ENCODE peak calls at places on chromosomes 12 and 14, in six cellular contexts. T, B, W, H, M and J are unnamed samples.

GRCh38 chr12:109715310-109716091 is 1.9 kb downstream of the FAM222A start:
- DNase-seq in T (peak), B (no peak), W (no peak), H (no peak), M (no peak), J (no peak)

GRCh38 chr12:52010152-52010622 is 3.4 kb downstream of the TAMALIN start:
- DNase-seq in T (peak), B (no peak), W (no peak), H (no peak), M (peak), J (peak)

GRCh38 chr14:72883963-72884362 is 9.9 kb downstream of the DPF3 start:
- DNase-seq in T (no peak), B (no peak), W (no peak), H (peak), M (peak), J (peak)

GRCh38 chr14:83975435-83976222 is 1554.3 kb upstream of the FLRT2 start:
- DNase-seq in T (no peak), B (no peak), W (no peak), H (no peak), M (no peak), J (no peak)

GRCh38 chr14:64732536-64733120 is 28.4 kb downstream of the PLEKHG3 start:
- DNase-seq in T (no peak), B (no peak), W (no peak), H (no peak), M (no peak), J (no peak)

GRCh38 chr12:122031342-122032216 is 9.9 kb downstream of the BCL7A start:
- DNase-seq in T (peak), B (no peak), W (peak), H (peak), M (peak), J (peak)

GRCh38 chr12:68345763-68346162 is 13.6 kb upstream of the MDM1 start:
- DNase-seq in T (no peak), B (no peak), W (no peak), H (no peak), M (no peak), J (no peak)

GRCh38 chr12:114445401-114446323 is 39.7 kb upstream of the TBX5 start:
- DNase-seq in T (no peak), B (no peak), W (no peak), H (no peak), M (no peak), J (no peak)

GRCh38 chr12:94336201-94336915 is 123.3 kb downstream of the CEP83 start:
- DNase-seq in T (no peak), B (no peak), W (no peak), H (no peak), M (peak), J (peak)

GRCh38 chr14:99968156-99968920 is 96.9 kb upstream of the EVL start:
- DNase-seq in T (no peak), B (no peak), W (no peak), H (no peak), M (peak), J (peak)

GRCh38 chr12:117738233-117738632 is 230.6 kb downstream of the KSR2 start:
- DNase-seq in T (no peak), B (no peak), W (no peak), H (no peak), M (no peak), J (no peak)

GRCh38 chr12:125064492-125064891 is 743 bp upstream of the AACS start:
- DNase-seq in T (no peak), B (no peak), W (no peak), H (no peak), M (no peak), J (no peak)

GRCh38 chr12:122749569-122750332 is 2.9 kb upstream of the DENR start:
- DNase-seq in T (peak), B (no peak), W (no peak), H (no peak), M (no peak), J (no peak)

GRCh38 chr12:121295123-121295745 is 1.3 kb downstream of the CAMKK2 start:
- DNase-seq in T (no peak), B (no peak), W (no peak), H (no peak), M (no peak), J (no peak)

GRCh38 chr12:3409662-3410061 is 81.3 kb upstream of the PRMT8 start:
- DNase-seq in T (no peak), B (no peak), W (no peak), H (no peak), M (no peak), J (no peak)